ENCODE peak calls at places on chromosomes 16 and 17, in nine cellular contexts. M is left lung, L is BE2C, J is H54, Z is activated gamma-delta T cell treated with Interleukin-2 at 50 U/mL for 16 hours, S is aorta, C is T-helper 2 cell, P is CMK, R is occipital lobe. T is an unnamed sample.
A peak's percentile ranks its signal among the peaks of the same experiment; 100 is the strongest.

GRCh38 chr16:79811541-79811940 is 211.0 kb upstream of the MAF start:
- DNase-seq in R (no peak), M (no peak), S (no peak), J (no peak), Z (no peak), C (no peak), P (no peak), L (no peak), T (no peak)

GRCh38 chr16:14303654-14304394 is 232.7 kb downstream of the MRTFB start:
- DNase-seq in P (no peak), J (peak; percentile 37), R (no peak), L (no peak), S (peak; percentile 84), C (no peak), M (no peak), Z (no peak), T (no peak)

GRCh38 chr17:75077072-75077489 is 10.7 kb upstream of the SLC16A5 start:
- DNase-seq in L (no peak), C (no peak), J (no peak), M (no peak), R (no peak), Z (no peak), S (no peak), P (no peak), T (no peak)

GRCh38 chr16:88378836-88379693 is 3.7 kb upstream of the ZNF469 start:
- DNase-seq in P (no peak), S (peak; percentile 70), C (no peak), Z (no peak), M (peak; percentile 75), J (no peak), L (peak; percentile 4), R (no peak), T (no peak)

GRCh38 chr16:72467157-72467759 is 295.3 kb upstream of the PMFBP1 start:
- DNase-seq in L (peak; percentile 42), C (no peak), R (no peak), S (no peak), M (no peak), Z (no peak), J (no peak), P (no peak), T (peak; percentile 43)

GRCh38 chr16:86726340-86726739 is 148.0 kb downstream of the FOXL1 start:
- DNase-seq in P (no peak), R (no peak), Z (no peak), J (no peak), S (no peak), C (no peak), M (no peak), L (no peak), T (no peak)

GRCh38 chr16:49700222-49700927 is 155.5 kb downstream of the ZNF423 start:
- DNase-seq in M (no peak), Z (no peak), S (peak; percentile 81), L (peak; percentile 48), C (no peak), P (no peak), J (no peak), R (no peak), T (no peak)

GRCh38 chr16:77414752-77415231 is 20.0 kb downstream of the ADAMTS18 start:
- DNase-seq in C (no peak), J (no peak), L (no peak), M (no peak), S (no peak), R (no peak), Z (no peak), P (no peak), T (no peak)

GRCh38 chr17:77304051-77304745 is 163.4 kb downstream of the SEC14L1 start:
- DNase-seq in R (no peak), S (no peak), Z (no peak), M (no peak), P (no peak), L (no peak), J (no peak), C (no peak), T (no peak)

GRCh38 chr16:15682105-15682570 is 32.1 kb downstream of the NDE1 start:
- DNase-seq in J (peak; percentile 37), L (peak; percentile 51), S (peak; percentile 81), Z (no peak), C (peak; percentile 43), M (no peak), R (peak; percentile 22), P (peak; percentile 18), T (peak; percentile 57)

GRCh38 chr16:82082543-82083244 is 47.6 kb downstream of the HSD17B2 start:
- DNase-seq in M (no peak), J (peak; percentile 21), Z (no peak), C (no peak), R (no peak), L (no peak), S (no peak), P (no peak), T (no peak)

GRCh38 chr17:2435852-2436251 is 35.0 kb upstream of the MNT start:
- DNase-seq in J (no peak), P (no peak), R (no peak), M (no peak), Z (no peak), S (no peak), L (no peak), C (no peak), T (no peak)

GRCh38 chr17:65279456-65279855 is 142.3 kb downstream of the RGS9 start:
- DNase-seq in M (no peak), C (no peak), Z (no peak), L (no peak), P (no peak), S (no peak), J (no peak), R (no peak), T (no peak)

GRCh38 chr16:7200320-7200719 is 132.3 kb upstream of the RBFOX1 start:
- DNase-seq in M (no peak), L (no peak), Z (no peak), S (no peak), C (no peak), P (no peak), R (no peak), J (no peak), T (no peak)

GRCh38 chr17:39404542-39405378 is 3.3 kb upstream of the FBXL20 start:
- DNase-seq in P (no peak), J (peak; percentile 56), M (no peak), L (no peak), R (no peak), Z (no peak), C (no peak), S (no peak), T (no peak)

GRCh38 chr16:54459509-54460235 is 173.1 kb upstream of the IRX3 start:
- DNase-seq in S (no peak), M (no peak), R (no peak), P (no peak), J (no peak), Z (no peak), L (no peak), C (no peak), T (no peak)

GRCh38 chr17:72715906-72716572 is 376.4 kb downstream of the SLC39A11 start:
- DNase-seq in L (no peak), R (peak; percentile 7), M (no peak), C (no peak), S (no peak), J (peak; percentile 74), Z (no peak), P (no peak), T (peak; percentile 33)

GRCh38 chr16:86176462-86176861 is 277.5 kb downstream of the IRF8 start:
- DNase-seq in Z (no peak), C (no peak), S (no peak), J (no peak), P (no peak), M (no peak), R (no peak), L (no peak), T (no peak)

GRCh38 chr17:48492401-48493298 is 38.2 kb downstream of the HOXB1 start:
- DNase-seq in M (peak; percentile 88), R (no peak), S (peak; percentile 94), Z (peak; percentile 60), L (peak; percentile 51), C (peak; percentile 48), J (peak; percentile 69), P (no peak), T (no peak)

GRCh38 chr17:42224651-42225050 is 30.4 kb upstream of the GHDC start:
- DNase-seq in Z (no peak), R (no peak), J (no peak), P (no peak), S (no peak), M (no peak), C (no peak), L (no peak), T (no peak)

GRCh38 chr17:77778636-77779524 is 179.6 kb upstream of the TNRC6C start:
- DNase-seq in L (peak; percentile 28), S (peak; percentile 92), R (peak; percentile 87), M (peak; percentile 53), Z (no peak), P (no peak), J (peak; percentile 80), C (no peak), T (no peak)

GRCh38 chr16:81610144-81610842 is 165.7 kb downstream of the CMIP start:
- DNase-seq in M (no peak), C (no peak), S (peak; percentile 96), P (no peak), J (peak; percentile 86), R (peak; percentile 63), L (peak; percentile 67), Z (no peak), T (no peak)

GRCh38 chr16:11824362-11824761 is 27.0 kb downstream of the RSL1D1 start:
- DNase-seq in P (no peak), S (no peak), R (no peak), C (no peak), J (no peak), Z (no peak), M (no peak), L (peak; percentile 70), T (no peak)

GRCh38 chr16:23959069-23959800 is 123.5 kb downstream of the PRKCB start:
- DNase-seq in M (no peak), L (no peak), Z (no peak), S (no peak), J (no peak), P (no peak), R (no peak), C (no peak), T (no peak)

GRCh38 chr17:69326302-69327059 is 452 bp downstream of the ABCA5 start:
- DNase-seq in P (no peak), S (no peak), M (no peak), C (no peak), L (no peak), J (no peak), R (no peak), Z (no peak), T (no peak)

GRCh38 chr17:32894245-32894644 is 17.3 kb upstream of the MYO1D start:
- DNase-seq in L (no peak), S (no peak), C (no peak), M (no peak), P (no peak), J (no peak), R (no peak), Z (no peak), T (no peak)

GRCh38 chr16:3458852-3459361 is 15.4 kb downstream of the NAA60 start:
- DNase-seq in P (no peak), J (no peak), L (no peak), S (no peak), Z (no peak), R (no peak), C (no peak), M (no peak), T (no peak)

GRCh38 chr16:65832679-65833078 is 533.8 kb upstream of the CDH5 start:
- DNase-seq in Z (no peak), C (no peak), R (no peak), J (no peak), P (no peak), L (peak; percentile 51), S (no peak), M (no peak), T (no peak)

GRCh38 chr16:27169511-27170071 is 33.7 kb upstream of the KDM8 start:
- DNase-seq in M (no peak), S (no peak), L (no peak), Z (peak; percentile 65), R (no peak), P (no peak), J (peak; percentile 52), C (peak; percentile 55), T (no peak)

T was measured in NT2/D1.